ENCODE peak calls at places on chromosomes 5 and 9, in seven cellular contexts. S is mammary epithelial cell, C is cardiac fibroblast, D is ovary, F is osteoblast, R is BJ, V is tibial artery. Z is an unnamed sample.

GRCh38 chr5:175681045-175681974 is 23.4 kb downstream of the HRH2 start:
- DNase-seq in D (no peak), R (no peak), S (no peak), V (peak; percentile 61), C (no peak), F (peak; percentile 35), Z (no peak)

GRCh38 chr5:170218730-170219129 is 14.1 kb upstream of the C5orf58 start:
- DNase-seq in D (no peak), V (no peak), F (no peak), S (no peak), C (no peak), R (no peak), Z (no peak)

GRCh38 chr9:5869315-5870019 is 21.2 kb upstream of the MLANA start:
- DNase-seq in C (peak; percentile 17), S (no peak), V (no peak), R (no peak), D (no peak), F (peak; percentile 63), Z (peak; percentile 23)

GRCh38 chr9:115855458-115856133 is 298.0 kb upstream of the PAPPA start:
- DNase-seq in D (no peak), S (no peak), R (no peak), F (no peak), C (peak; percentile 10), V (no peak), Z (no peak)

GRCh38 chr9:91258448-91258847 is 103.3 kb downstream of the AUH start:
- DNase-seq in F (no peak), C (no peak), S (no peak), D (no peak), V (no peak), R (no peak), Z (no peak)

GRCh38 chr9:83620841-83621636 is 1.9 kb upstream of the IDNK start:
- DNase-seq in F (peak; percentile 92), D (peak; percentile 22), R (no peak), C (peak; percentile 65), S (peak; percentile 37), V (no peak), Z (peak; percentile 46)

GRCh38 chr5:103435136-103435914 is 127.3 kb downstream of the NUDT12 start:
- DNase-seq in F (peak; percentile 62), S (no peak), D (no peak), C (peak; percentile 87), V (no peak), R (no peak), Z (no peak)

GRCh38 chr5:141875795-141876627 is 2.2 kb downstream of the PCDH1 start:
- DNase-seq in C (peak; percentile 36), F (peak; percentile 83), V (peak; percentile 73), D (no peak), R (no peak), S (peak; percentile 64), Z (peak; percentile 52)

GRCh38 chr9:32839013-32839442 is 55.7 kb downstream of the TMEM215 start:
- DNase-seq in R (no peak), V (no peak), D (no peak), S (no peak), C (no peak), F (no peak), Z (no peak)

GRCh38 chr9:130835441-130836298 is 616 bp downstream of the ABL1 start:
- DNase-seq in R (no peak), D (peak; percentile 64), C (peak; percentile 53), F (peak; percentile 83), V (no peak), S (peak; percentile 34), Z (peak; percentile 57)

GRCh38 chr9:106127771-106128170 is 433.4 kb downstream of the TMEM38B start:
- DNase-seq in S (peak; percentile 12), V (no peak), R (no peak), C (no peak), D (no peak), F (no peak), Z (no peak)

GRCh38 chr5:91217859-91218258 is 165.3 kb downstream of the ARRDC3 start:
- DNase-seq in C (no peak), S (no peak), V (no peak), D (no peak), F (no peak), R (no peak), Z (no peak)

GRCh38 chr5:91222482-91222881 is 160.6 kb downstream of the ARRDC3 start:
- DNase-seq in C (no peak), R (no peak), V (no peak), S (no peak), F (no peak), D (no peak), Z (no peak)

GRCh38 chr5:91221917-91222316 is 161.2 kb downstream of the ARRDC3 start:
- DNase-seq in C (no peak), D (no peak), S (no peak), V (no peak), R (no peak), F (no peak), Z (no peak)

GRCh38 chr5:91219141-91219802 is 163.8 kb downstream of the ARRDC3 start:
- DNase-seq in F (peak; percentile 69), D (no peak), C (peak; percentile 92), S (peak; percentile 82), R (peak; percentile 25), V (no peak), Z (no peak)

DNA sequence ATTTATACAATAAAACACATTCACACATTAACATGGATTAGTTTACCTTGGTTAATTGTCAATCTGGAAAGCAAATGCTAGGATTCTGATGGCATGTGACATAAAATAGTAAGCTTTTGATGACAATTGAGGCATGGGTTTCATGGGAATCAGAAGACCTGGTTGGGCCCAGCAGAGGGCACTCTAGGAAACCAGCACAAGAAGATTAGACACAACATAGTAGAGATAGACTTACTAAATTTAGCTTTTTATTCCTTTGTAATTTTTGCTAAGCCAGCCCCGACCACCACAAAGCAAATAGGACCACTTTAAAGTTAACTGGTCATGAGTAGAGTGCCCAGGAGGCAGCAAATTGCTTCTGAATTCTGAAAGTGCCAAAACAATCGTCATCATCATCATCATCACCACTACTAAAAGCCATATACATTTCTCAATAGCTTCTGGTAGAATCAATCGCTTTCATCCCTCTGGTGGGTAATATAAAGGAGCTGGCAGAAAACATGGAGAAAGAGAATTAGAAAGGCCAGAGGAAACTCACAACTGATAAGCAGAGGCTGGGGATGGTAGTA is 163.2 kb downstream of the ARRDC3 start:
- DNase-seq in D (no peak), F (peak; percentile 68), S (no peak), V (no peak), C (peak; percentile 69), R (no peak), Z (no peak)
- TF ChIP-seq CTCF in D (no peak), F (peak; percentile 66), S (peak; percentile 13), V (no peak), C (peak; percentile 35), R (peak; percentile 39), Z (no peak)

GRCh38 chr5:147461915-147462314 is 48.0 kb downstream of the DPYSL3 start:
- DNase-seq in R (no peak), D (no peak), C (no peak), S (no peak), F (no peak), V (no peak), Z (no peak)

GRCh38 chr5:147466581-147466980 is 43.3 kb downstream of the DPYSL3 start:
- DNase-seq in V (no peak), R (no peak), F (no peak), C (no peak), S (no peak), D (no peak), Z (no peak)

GRCh38 chr5:147467973-147468508 is 41.8 kb downstream of the DPYSL3 start:
- DNase-seq in D (no peak), C (peak; percentile 5), V (no peak), S (no peak), R (no peak), F (no peak), Z (no peak)

GRCh38 chr5:147460380-147460779 is 49.5 kb downstream of the DPYSL3 start:
- DNase-seq in F (no peak), C (no peak), D (no peak), S (no peak), V (no peak), R (no peak), Z (no peak)

DNA sequence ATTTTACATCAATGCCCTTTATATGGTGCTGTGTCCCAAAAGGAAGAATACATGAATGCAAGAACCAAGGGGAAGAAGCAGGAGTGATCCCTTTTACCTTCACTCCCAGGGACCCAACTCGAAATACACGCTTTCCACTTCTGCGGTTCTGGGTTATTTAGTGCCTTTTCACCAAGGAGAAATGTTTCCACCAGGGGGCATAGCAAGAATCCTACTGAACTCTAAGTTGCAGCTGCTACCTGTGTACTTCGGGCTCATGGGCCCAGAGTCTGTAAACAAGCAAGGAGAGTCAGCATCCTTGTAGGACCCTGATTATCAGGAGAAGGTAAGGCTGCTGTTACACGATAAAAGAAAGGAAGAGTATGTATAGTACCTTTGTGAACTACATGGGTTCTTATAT is 45.7 kb downstream of the DPYSL3 start:
- DNase-seq in D (no peak), S (peak; percentile 25), F (no peak), R (no peak), V (no peak), C (peak; percentile 77), Z (no peak)
- TF ChIP-seq CTCF in D (no peak), S (peak; percentile 67), F (peak; percentile 58), R (peak; percentile 55), V (peak; percentile 44), C (peak; percentile 53), Z (peak; percentile 66)

DNA sequence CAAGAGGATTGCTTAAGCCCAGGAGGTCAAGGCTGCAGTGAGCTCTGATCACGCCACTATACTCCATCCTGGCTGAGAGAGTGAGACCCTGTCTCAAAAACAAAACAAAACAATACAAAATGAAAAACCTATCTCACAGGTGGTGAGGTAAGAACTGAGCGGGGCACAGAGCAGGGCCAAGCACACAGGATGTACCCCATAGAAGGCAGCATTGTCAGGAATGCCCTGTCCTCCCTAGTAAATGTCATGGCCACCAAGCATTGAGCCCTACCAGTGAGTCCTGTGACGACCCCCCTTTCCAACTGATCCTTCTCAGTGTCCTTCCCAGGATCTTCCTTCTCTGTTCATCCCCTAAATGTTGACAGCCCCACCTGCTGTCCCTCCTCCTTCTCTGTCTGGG is 44.6 kb upstream of the ALDH1B1 start:
- DNase-seq in V (no peak), S (no peak), F (no peak), C (no peak), D (no peak), R (no peak), Z (no peak)
- TF ChIP-seq CTCF in V (no peak), S (no peak), F (no peak), C (no peak), D (no peak), R (no peak), Z (no peak)

GRCh38 chr5:80964491-80964890 is 4.3 kb downstream of the RASGRF2 start:
- DNase-seq in R (no peak), S (no peak), F (no peak), D (no peak), V (no peak), C (no peak), Z (no peak)
- TF ChIP-seq CTCF in R (no peak), S (no peak), F (no peak), D (no peak), V (no peak), C (no peak), Z (no peak)

GRCh38 chr5:78627766-78628165 is 20.8 kb downstream of the LHFPL2 start:
- DNase-seq in F (no peak), S (no peak), R (no peak), V (no peak), D (no peak), C (peak; percentile 61), Z (no peak)
- TF ChIP-seq CTCF in F (no peak), S (no peak), R (no peak), V (no peak), D (no peak), C (no peak), Z (no peak)

GRCh38 chr9:2480255-2480837 is 141.2 kb upstream of the VLDLR start:
- DNase-seq in D (no peak), S (no peak), C (no peak), F (no peak), V (no peak), R (no peak), Z (no peak)
- TF ChIP-seq CTCF in D (no peak), S (no peak), C (no peak), F (no peak), V (no peak), R (no peak), Z (no peak)